ENCODE peak calls at places on chromosome 13, in five cellular contexts. O is thyroid gland, G is MM.1S, H is ovary, B is esophagus squamous epithelium. A is an unnamed sample.

GRCh38 chr13:43831088-43831487 is 44.3 kb upstream of the ENOX1 start:
- DNase-seq in B (no peak), O (no peak), G (no peak), H (no peak), A (no peak)

GRCh38 chr13:50326271-50326670 is 311.0 kb downstream of the KCNRG start:
- DNase-seq in O (no peak), H (no peak), B (no peak), G (no peak), A (no peak)

GRCh38 chr13:82248713-82249112 is 1633.6 kb downstream of the SLITRK1 start:
- DNase-seq in O (no peak), B (no peak), H (no peak), G (no peak), A (no peak)

GRCh38 chr13:91744284-91744683 is 345.9 kb downstream of the GPC5 start:
- DNase-seq in O (no peak), B (no peak), G (no peak), H (no peak), A (no peak)

GRCh38 chr13:39209731-39210633 is 171.7 kb downstream of the NHLRC3 start:
- DNase-seq in B (no peak), G (no peak), H (no peak), O (no peak), A (no peak)

GRCh38 chr13:73922728-73923393 is 211.3 kb downstream of the KLF12 start:
- DNase-seq in B (no peak), G (no peak), H (no peak), O (no peak), A (no peak)

GRCh38 chr13:30745917-30746686 is 10.8 kb downstream of the ALOX5AP start:
- DNase-seq in B (no peak), H (no peak), G (no peak), O (no peak), A (no peak)

GRCh38 chr13:59494560-59494970 is 669.2 kb downstream of the DIAPH3 start:
- DNase-seq in B (no peak), O (peak; percentile 14), G (no peak), H (peak; percentile 12), A (no peak)

GRCh38 chr13:80337706-80338105 is 3.2 kb downstream of the SPRY2 start:
- DNase-seq in G (no peak), H (no peak), O (no peak), B (no peak), A (no peak)

GRCh38 chr13:106405731-106406130 is 129.7 kb downstream of the EFNB2 start:
- DNase-seq in G (no peak), H (no peak), B (no peak), O (no peak), A (no peak)

GRCh38 chr13:112642061-112642460 is 47.8 kb upstream of the ATP11A start:
- DNase-seq in O (no peak), B (no peak), H (no peak), G (no peak), A (no peak)

GRCh38 chr13:79349011-79349410 is 57.0 kb downstream of the RBM26 start:
- DNase-seq in G (no peak), O (no peak), B (no peak), H (no peak), A (no peak)

GRCh38 chr13:98947925-98948324 is 29.9 kb downstream of the DOCK9 start:
- DNase-seq in B (no peak), G (no peak), O (no peak), H (no peak), A (no peak)

GRCh38 chr13:96781141-96781540 is 213.1 kb downstream of the OXGR1 start:
- DNase-seq in H (no peak), B (no peak), G (no peak), O (no peak), A (no peak)

GRCh38 chr13:26707122-26708006 is 53.2 kb downstream of the GPR12 start:
- DNase-seq in O (no peak), H (no peak), G (peak; percentile 23), B (no peak), A (no peak)

GRCh38 chr13:21010621-21011020 is 50.8 kb downstream of the LATS2 start:
- DNase-seq in O (no peak), B (no peak), H (peak; percentile 1), G (no peak), A (no peak)

GRCh38 chr13:79541426-79542049 is 60.6 kb downstream of the NDFIP2 start:
- DNase-seq in G (peak; percentile 61), H (no peak), O (no peak), B (no peak), A (no peak)

GRCh38 chr13:32266130-32266529 is 49.0 kb downstream of the ZAR1L start:
- DNase-seq in B (no peak), O (no peak), H (no peak), G (no peak), A (no peak)

GRCh38 chr13:83377486-83377885 is 504.8 kb downstream of the SLITRK1 start:
- DNase-seq in B (no peak), H (no peak), G (no peak), O (no peak), A (no peak)

DNA sequence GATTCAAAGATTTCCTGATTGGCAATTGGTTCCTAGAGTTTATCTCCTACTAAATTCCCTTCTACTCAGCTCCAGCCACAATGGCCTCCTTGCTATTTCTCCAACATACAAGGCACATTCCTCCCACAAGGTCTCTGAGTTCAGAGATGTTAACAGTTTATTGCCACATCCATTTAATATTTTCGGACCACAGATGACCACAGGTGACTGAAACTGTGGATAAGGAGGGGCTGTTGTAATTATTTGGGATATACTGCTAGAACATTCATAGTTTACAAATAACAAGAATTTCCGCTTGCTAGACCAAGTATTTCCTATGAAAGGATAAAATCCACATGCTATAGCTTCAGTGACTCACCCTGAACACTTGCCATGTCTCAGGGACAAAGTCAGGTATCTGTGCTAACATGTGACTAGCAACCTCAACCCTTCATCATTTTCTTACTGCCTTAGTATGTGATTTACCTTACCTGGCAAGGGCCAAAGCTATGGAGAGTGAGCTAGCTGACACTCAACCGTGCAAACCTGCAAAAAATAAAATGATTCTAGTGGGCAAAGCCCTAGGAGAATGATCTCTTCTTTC is 117.7 kb downstream of the TBC1D4 start:
- DNase-seq in O (no peak), H (no peak), G (no peak), B (no peak), A (no peak)
- H3K4me1 ChIP-seq in O (peaks cover 37% of the 10 kb centered on the region), H (peaks cover 5% of the 10 kb centered on the region), G (no peaks in the 10 kb centered on the region), B (peaks cover 54% of the 10 kb centered on the region), A (peaks cover 57% of the 10 kb centered on the region)

DNA sequence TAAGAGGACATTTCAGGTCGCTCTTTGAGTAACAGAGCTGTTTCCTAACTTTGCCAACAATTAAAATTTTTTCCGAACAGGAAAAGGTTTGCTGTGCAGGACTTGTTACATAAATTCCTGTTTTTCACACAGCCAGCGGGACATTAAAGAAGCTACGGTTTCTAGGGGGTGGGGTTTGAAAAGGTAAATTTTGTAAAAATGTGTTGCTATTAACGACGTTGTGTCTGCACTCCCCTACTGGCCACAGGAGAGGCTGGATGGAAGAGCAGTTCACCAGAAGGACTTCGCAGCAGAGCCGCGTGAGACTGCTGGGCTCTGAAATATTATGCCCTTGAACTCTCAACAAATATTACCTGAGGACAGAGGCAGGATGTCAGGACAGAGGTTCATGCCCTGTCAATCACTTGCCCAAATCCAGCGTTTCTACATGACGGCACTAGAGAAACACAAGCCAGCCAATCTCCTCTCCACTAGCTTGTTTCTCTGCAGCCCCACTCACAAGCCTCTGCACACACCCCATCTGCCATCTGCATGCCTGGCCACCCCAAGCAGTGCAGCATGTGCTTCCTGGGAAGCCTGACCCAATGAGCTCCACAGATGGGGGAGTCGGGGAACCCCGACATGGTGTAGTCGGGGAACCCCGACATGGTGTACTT is 102.0 kb downstream of the FOXO1 start:
- DNase-seq in H (no peak), B (no peak), G (no peak), O (no peak), A (no peak)
- H3K27ac ChIP-seq in H (peak overlapping the region; percentile 47), B (no peak overlapping the region), G (no peak overlapping the region), O (peak overlapping the region; percentile 79), A (peak overlapping the region; percentile 76)

DNA sequence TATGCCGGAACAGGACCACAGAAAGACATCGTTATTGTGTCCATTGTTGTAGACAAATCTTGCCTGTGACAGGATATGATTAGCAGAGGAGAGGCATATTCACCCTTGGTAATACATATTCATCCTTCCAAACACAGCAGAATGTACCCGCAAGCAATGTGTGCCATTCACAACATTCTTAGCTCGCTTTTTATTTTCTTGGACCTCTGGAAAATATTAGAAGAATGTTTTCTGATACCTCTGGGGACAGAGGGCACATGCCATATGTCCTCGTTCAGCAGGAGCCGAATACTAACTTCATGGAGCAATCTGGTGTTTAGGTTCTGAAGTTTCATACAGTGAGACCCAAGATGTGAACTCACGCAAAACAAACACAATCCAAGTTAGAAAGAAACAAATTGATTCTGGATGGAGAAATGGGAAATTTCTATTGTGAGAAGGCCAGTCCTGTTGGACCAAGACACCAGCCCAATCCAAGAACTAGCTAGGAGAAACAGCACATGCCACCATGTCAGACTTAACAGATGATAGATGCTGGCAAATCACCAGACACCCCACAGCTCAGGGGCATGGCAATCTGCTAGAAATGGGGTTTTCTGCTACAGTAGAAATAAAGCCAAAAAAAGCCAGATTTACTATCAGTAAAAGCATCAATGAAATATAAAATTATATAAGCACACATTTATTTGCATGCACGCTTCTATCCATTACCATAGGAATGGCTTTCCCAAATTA is 297.4 kb downstream of the DCLK1 start:
- DNase-seq in B (no peak), O (no peak), G (no peak), H (no peak), A (no peak)
- H3K4me3 ChIP-seq in B (no peak overlapping the region), O (no peak overlapping the region), G (no peak overlapping the region), H (no peak overlapping the region), A (no peak overlapping the region)

DNA sequence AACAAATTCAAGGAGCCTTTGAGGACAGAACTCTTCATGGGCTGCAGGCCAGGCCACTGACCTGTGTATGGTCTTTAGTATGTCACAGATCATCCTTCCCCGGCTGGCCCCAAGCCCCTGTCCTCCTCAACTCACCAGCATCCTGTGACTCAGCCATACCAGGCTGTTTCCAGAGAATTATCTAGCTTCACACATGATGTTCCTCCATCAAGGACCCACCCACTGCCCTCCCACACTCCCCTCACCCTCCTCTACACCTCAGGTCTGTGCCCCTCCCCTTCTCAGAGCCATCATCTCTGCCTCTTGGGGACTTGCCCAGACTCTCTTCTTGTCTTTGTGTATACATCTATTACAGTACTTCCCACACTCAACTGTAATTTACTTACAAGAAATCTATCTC is 14.7 kb downstream of the DCT start:
- DNase-seq in G (no peak), B (no peak), H (no peak), O (no peak), A (no peak)
- H3K4me1 ChIP-seq in G (no peaks in the 10 kb centered on the region), B (no peaks in the 10 kb centered on the region), H (no peaks in the 10 kb centered on the region), O (no peaks in the 10 kb centered on the region), A (no peaks in the 10 kb centered on the region)

GRCh38 chr13:36914648-36915047 is 5.4 kb downstream of the SMAD9 start:
- DNase-seq in O (no peak), B (no peak), G (no peak), H (no peak), A (no peak)
- H3K27ac ChIP-seq in O (no peak overlapping the region), B (no peak overlapping the region), G (no peak overlapping the region), H (no peak overlapping the region), A (no peak overlapping the region)